ENCODE peak calls at places on chromosomes 16 and 17, in eight cellular contexts. S is HCT116, A is transverse colon, Q is GM23338, R is prostate gland, J is breast epithelium, E is H1, L is spleen. Z is an unnamed sample.

GRCh38 chr17:7909080-7909479 is 7.0 kb downstream of the RNF227 start:
- DNase-seq in S (no peak), R (no peak), A (no peak), Q (no peak), J (no peak), L (no peak), E (no peak), Z (no peak)

GRCh38 chr17:36949461-36949927 is 740 bp downstream of the AATF start:
- DNase-seq in J (no peak), S (no peak), E (no peak), A (no peak), Q (no peak), R (no peak), L (no peak), Z (no peak)

GRCh38 chr17:8003594-8004181 is 1.3 kb downstream of the GUCY2D start:
- DNase-seq in E (no peak), L (peak), Q (peak), S (no peak), R (no peak), J (no peak), A (no peak), Z (no peak)

GRCh38 chr16:142405-142804 is 3.9 kb upstream of the NPRL3 start:
- DNase-seq in J (no peak), E (no peak), Q (no peak), L (peak), A (no peak), S (no peak), R (no peak), Z (no peak)

GRCh38 chr16:63312343-63312742 is 1276.1 kb upstream of the CDH8 start:
- DNase-seq in S (no peak), L (no peak), R (no peak), Q (no peak), J (no peak), E (no peak), A (no peak), Z (no peak)

GRCh38 chr16:2026461-2027023 is at the start of gene NHERF2:
- DNase-seq in R (peak), L (peak), E (no peak), Q (peak), A (peak), S (no peak), J (no peak), Z (peak)

GRCh38 chr17:75242461-75243042 is 18.9 kb downstream of the GGA3 start:
- DNase-seq in J (no peak), Q (no peak), S (no peak), R (no peak), L (peak), E (no peak), A (peak), Z (no peak)

GRCh38 chr17:42405076-42405475 is 16.8 kb upstream of the STAT3 start:
- DNase-seq in S (no peak), R (no peak), L (no peak), Q (no peak), A (no peak), E (no peak), J (no peak), Z (no peak)

GRCh38 chr17:1109606-1110523 is 69.9 kb downstream of the ABR start:
- DNase-seq in L (peak), E (no peak), A (peak), Q (peak), S (no peak), R (no peak), J (no peak), Z (peak)

GRCh38 chr17:50183439-50184001 is 17.7 kb downstream of the SGCA start:
- DNase-seq in L (no peak), A (no peak), S (no peak), J (no peak), Q (no peak), R (no peak), E (no peak), Z (no peak)

GRCh38 chr17:77441130-77441920 is 300.6 kb downstream of the SEC14L1 start:
- DNase-seq in J (no peak), S (no peak), R (no peak), A (peak), L (peak), E (no peak), Q (no peak), Z (no peak)

DNA sequence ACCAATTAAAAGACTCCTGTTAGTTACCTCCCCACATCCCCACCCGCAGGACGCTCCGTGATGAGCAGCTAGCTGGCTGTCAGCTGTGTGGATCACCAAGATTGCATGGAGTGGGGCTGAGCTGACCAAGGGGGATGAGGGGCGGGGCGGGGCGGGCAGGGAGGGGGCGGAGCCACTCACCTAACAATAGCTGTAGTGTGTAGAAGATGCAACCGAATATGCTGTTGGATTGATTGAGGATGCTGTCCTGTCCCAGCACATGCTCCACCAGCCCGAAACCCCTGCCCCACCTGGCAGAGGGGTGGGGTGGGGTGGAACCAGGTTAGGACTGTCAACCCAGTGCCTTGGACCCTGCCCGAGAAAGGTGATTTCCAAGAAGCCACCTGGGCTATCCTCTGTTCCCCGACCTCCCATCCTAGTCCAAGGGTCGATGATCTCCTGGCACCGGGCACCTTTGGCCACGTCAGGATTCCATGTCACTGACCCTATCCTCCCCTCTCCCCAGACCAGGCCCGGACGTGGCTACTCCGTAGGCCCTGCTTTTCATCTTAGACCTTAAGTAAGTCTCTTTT is 1.4 kb downstream of the VKORC1 start:
- DNase-seq in J (no peak), E (no peak), A (peak), R (no peak), Q (peak), S (no peak), L (peak), Z (no peak)
- H3K4me3 ChIP-seq in J (peak), E (peak), A (no peak), R (no peak), Q (peak), S (peak), L (no peak), Z (peak)

GRCh38 chr16:24645739-24646645 is 83.5 kb upstream of the TNRC6A start:
- DNase-seq in S (peak), Q (no peak), L (no peak), E (no peak), A (no peak), J (no peak), R (no peak), Z (no peak)
- TF ChIP-seq POLR2AphosphoS5 in S (no peak), Q (no peak), L (no peak), E (no peak), A (peak), J (no peak), R (peak), Z (peak)

DNA sequence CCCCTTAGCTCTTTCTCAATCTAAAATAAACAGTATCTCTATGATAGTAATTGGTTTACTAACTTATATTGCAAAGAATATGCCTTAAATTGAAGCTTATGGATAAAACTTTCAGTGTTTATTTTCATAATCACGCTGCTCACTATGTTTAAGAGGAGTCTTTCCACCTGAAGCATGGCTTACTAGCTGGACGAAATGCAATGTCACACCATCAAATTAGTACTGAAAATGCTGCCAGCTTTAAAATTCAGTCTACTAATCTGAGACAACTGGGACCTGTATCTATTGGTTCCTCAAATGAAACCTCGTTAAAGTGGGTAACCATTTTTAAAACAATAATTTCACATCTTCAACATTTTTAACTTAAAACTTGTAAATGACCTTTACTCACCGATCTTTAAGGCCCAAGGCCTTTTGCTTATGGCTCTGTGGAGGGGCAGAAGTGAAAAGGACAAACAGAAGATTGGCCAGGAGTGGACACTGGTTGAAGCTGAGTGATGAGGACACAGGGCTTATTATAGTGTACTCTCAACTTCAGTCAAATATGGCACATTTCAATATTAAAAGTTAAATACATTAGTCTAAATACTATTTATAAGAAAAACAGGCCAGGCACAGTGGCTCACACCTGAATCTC is 212.8 kb upstream of the WSB1 start:
- DNase-seq in A (no peak), S (no peak), R (no peak), J (no peak), L (no peak), Q (no peak), E (no peak), Z (no peak)
- H3K4me3 ChIP-seq in A (no peak), S (no peak), R (no peak), J (no peak), L (no peak), Q (no peak), E (no peak), Z (no peak)

DNA sequence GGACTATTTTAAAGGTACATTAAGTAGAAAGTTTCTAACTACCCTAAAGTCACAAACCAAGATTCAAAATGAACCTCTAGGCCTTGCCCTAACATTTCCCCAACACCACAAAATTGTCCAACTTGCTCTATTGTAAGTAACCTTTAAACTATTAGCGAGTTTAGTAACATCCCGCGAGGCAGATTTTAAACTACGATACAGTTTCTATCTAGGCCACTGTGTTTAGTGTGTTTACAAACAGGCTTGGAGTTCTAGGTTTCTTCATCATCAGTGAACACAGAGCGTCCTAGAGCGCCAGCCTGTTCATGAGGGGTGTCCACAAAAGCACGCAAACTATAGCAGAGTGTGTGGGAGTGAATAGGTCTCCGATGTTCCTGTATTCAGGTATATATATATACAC is 51.8 kb downstream of the EMP2 start:
- DNase-seq in R (no peak), J (no peak), L (no peak), Q (no peak), S (no peak), A (no peak), E (no peak), Z (no peak)
- TF ChIP-seq POLR2AphosphoS5 in R (no peak), J (no peak), L (no peak), Q (no peak), S (no peak), A (no peak), E (no peak), Z (no peak)

GRCh38 chr16:89257281-89257731 is 39.8 kb downstream of the ZNF778 start:
- DNase-seq in L (no peak), Q (peak), J (no peak), R (no peak), S (no peak), E (no peak), A (no peak), Z (no peak)

GRCh38 chr16:89261691-89262563 is 44.4 kb downstream of the ZNF778 start:
- DNase-seq in L (peak), E (no peak), J (no peak), R (peak), A (no peak), Q (no peak), S (no peak), Z (peak)

GRCh38 chr16:89253548-89254287 is 36.2 kb downstream of the ZNF778 start:
- DNase-seq in R (no peak), A (no peak), J (no peak), E (no peak), S (no peak), Q (no peak), L (no peak), Z (no peak)

GRCh38 chr16:89256651-89257254 is 39.2 kb downstream of the ZNF778 start:
- DNase-seq in L (peak), S (no peak), A (peak), R (peak), Q (peak), J (no peak), E (no peak), Z (peak)

DNA sequence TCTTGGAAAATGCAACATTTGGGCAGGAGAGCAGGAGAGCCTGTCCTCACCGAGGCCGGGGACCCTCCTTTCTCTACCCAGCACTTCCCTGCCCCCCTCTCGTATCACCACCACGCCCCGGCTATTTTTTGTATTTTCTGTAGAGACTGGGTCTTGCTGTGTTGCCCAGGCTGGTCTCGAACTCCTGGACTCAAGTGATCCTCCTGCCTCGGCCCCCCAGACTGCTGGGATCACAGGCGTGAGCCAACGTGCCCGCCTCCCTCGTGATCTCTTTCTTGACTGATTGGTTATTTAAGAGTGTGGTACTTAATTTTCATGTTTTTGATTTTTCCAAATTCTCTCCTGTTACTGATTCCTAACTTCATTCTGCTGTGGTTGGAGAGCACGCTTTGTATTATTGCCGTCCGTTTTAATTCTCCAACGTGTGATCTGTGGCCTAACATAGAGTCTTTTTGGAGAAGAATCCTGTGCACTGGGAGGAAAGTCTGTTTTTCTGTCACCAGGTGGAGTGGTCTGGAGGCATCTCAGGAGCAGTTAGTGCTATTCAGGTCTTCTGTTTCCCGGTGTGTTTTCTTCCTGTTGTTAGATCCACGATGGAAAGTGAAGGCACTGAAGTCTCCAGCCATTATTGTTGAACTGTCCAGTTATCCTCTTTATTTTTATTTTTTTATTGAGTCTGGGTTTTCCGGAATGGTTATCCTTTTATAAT is 40.4 kb downstream of the ZNF778 start:
- DNase-seq in E (no peak), Q (no peak), L (no peak), R (no peak), J (no peak), S (no peak), A (no peak), Z (no peak)
- H3K4me3 ChIP-seq in E (peak), Q (peak), L (no peak), R (peak), J (peak), S (no peak), A (no peak), Z (no peak)

GRCh38 chr17:44324571-44325275 is at the start of gene SLC25A39:
- DNase-seq in Q (peak), L (peak), J (peak), E (no peak), A (peak), S (peak), R (peak), Z (peak)
- TF ChIP-seq POLR2AphosphoS5 in Q (peak), L (peak), J (peak), E (no peak), A (peak), S (peak), R (peak), Z (peak)

GRCh38 chr17:57459286-57459915 is 203.1 kb downstream of the MSI2 start:
- DNase-seq in J (no peak), L (no peak), E (no peak), R (no peak), S (peak), Q (no peak), A (no peak), Z (no peak)
- H3K4me3 ChIP-seq in J (no peak), L (no peak), E (no peak), R (no peak), S (no peak), Q (no peak), A (no peak), Z (no peak)

DNA sequence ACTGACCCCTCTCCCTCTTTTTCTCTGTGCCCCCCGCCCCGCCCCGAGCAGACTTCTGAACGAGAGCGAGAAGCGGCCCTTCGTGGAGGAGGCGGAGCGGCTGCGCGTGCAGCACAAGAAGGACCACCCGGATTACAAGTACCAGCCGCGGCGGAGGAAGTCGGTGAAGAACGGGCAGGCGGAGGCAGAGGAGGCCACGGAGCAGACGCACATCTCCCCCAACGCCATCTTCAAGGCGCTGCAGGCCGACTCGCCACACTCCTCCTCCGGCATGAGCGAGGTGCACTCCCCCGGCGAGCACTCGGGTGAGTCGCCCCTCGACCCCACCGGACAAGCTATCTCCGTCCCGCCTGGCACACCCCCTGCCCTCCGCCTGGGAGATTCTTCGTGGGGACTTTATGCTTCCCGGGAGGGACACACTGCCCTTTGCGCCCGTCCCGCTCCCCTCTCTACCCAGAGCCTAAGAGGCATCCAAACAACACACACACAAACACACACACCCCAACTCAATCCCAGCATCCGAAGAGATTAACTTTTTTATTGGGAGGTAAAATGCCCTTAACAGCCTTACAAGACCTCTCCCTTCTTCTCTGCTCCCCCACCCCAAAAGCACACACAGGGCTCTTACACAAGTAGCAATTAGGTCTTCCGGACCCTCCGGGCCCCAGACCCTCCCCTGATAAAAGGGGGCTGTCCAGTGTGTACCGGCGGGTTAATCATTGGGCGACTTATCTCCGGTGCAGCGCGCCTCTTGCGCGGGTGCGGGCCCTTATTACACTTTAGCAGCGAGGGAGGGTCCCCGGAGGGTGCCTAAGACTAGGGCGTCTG is 2.1 kb downstream of the SOX9 start:
- DNase-seq in Q (peak), A (peak), L (no peak), S (no peak), J (no peak), R (no peak), E (no peak), Z (peak)
- TF ChIP-seq POLR2AphosphoS5 in Q (no peak), A (no peak), L (no peak), S (no peak), J (no peak), R (no peak), E (no peak), Z (no peak)

DNA sequence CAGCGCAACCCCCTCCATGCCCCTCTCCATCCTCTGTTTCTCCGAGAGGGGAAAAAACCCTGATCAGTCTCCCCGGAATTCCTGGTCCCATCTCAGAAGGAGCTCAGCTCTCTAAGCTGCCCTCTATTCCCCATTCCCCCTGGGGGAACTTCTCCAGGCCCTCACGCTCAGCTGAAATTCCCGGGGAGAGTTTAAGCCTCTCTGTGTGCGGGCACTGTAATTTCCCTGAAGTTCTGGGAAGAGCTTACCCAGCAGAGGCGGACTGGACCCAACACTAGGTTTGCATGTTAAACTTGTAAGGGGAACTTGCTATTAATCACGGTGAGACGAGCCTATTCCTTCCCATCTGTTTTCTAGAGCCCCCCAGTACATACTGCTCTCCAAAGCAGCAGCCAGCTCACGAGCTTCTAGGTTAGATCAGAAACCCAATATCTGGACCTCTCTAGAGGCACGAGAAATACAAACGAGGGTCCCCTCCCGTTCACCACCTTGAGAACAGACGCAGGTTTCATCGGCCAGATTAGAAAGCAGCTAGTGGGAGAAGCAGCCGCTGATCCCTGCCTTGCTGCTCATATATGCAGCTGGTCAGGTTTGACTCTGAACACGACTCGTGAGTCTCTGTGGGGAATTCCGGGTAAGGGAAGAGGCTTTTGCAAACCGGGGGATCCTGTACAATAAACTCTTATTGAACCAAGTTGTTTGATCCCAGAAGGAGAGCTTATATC is 1.4 kb downstream of the VAT1L start:
- DNase-seq in J (no peak), E (no peak), S (no peak), A (no peak), R (no peak), L (no peak), Q (peak), Z (no peak)
- H3K4me3 ChIP-seq in J (no peak), E (peak), S (no peak), A (no peak), R (no peak), L (no peak), Q (peak), Z (no peak)

DNA sequence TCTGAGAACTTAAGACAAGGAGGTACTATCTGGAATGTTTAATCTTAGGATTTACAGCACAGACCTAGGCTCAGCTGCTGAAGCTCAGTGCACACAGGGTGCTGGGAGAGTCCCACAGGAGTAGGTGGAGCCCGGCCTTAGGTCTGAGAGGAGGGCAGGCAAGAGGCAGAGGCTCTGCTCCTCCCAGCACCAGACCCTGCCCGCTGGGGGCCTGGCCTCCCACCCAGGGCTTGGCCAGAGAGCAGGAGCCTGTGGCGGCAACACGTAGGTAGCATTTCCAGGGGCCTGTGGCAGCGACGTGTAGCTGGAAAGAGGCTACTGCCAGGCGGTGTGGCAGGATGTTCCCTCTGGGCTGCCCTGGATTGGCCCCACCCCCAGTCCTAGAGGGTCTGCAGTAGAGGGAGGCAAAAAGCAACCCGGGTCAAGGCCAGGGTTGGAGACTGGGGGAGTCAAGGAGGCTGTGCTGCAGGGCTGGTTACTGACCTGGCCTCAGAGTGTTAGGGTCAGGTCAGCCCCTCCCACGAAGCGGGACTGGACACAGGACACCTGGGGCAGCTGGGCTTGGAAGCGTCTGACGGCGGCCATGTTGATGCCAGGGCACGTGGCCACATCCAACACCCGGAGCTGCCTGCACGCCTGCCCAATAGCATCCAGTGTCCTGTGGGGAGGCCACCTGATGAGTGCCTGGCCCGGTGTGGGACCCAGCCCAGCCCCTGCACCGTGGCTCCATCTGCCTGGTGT is 8.4 kb downstream of the ELMO3 start:
- DNase-seq in R (no peak), S (no peak), A (no peak), J (no peak), Q (no peak), L (no peak), E (no peak), Z (no peak)
- TF ChIP-seq POLR2AphosphoS5 in R (no peak), S (peak), A (no peak), J (no peak), Q (no peak), L (no peak), E (no peak), Z (no peak)